ENCODE peak calls at places on chromosomes 7 and 10, in seven cellular contexts. Y is K562, F is T-helper 1 cell, Z is EL, V is T-cell, L is upper lobe of right lung, R is mesothelial cell of epicardium. X is an unnamed sample.

GRCh38 chr7:151338809-151339208 is 2.8 kb upstream of the NUB1 start:
- DNase-seq in Y (no peak), F (no peak), Z (no peak), V (no peak), L (no peak), R (no peak), X (no peak)

GRCh38 chr10:48253970-48254657 is 20.4 kb downstream of the FRMPD2 start:
- DNase-seq in Y (no peak), F (no peak), Z (peak), V (no peak), L (no peak), R (no peak), X (no peak)

GRCh38 chr10:22491480-22491879 is 146.2 kb downstream of the SPAG6 start:
- DNase-seq in Y (no peak), F (no peak), Z (no peak), V (no peak), L (no peak), R (no peak), X (no peak)

GRCh38 chr10:46528171-46528671 is 28.2 kb downstream of the GPRIN2 start:
- DNase-seq in Y (no peak), F (no peak), Z (no peak), V (no peak), L (peak), R (peak), X (no peak)

GRCh38 chr7:25788961-25789620 is 362.9 kb upstream of the NFE2L3 start:
- DNase-seq in Y (no peak), F (no peak), Z (no peak), V (no peak), L (no peak), R (no peak), X (no peak)

GRCh38 chr7:79452032-79452494 is 1.4 kb downstream of the MAGI2 start:
- DNase-seq in Y (no peak), F (no peak), Z (peak), V (no peak), L (peak), R (peak), X (peak)

GRCh38 chr7:32479574-32480200 is 10.5 kb downstream of the LSM5 start:
- DNase-seq in Y (peak), F (no peak), Z (peak), V (no peak), L (no peak), R (no peak), X (no peak)

GRCh38 chr7:51785171-51785570 is 468.6 kb upstream of the COBL start:
- DNase-seq in Y (no peak), F (no peak), Z (no peak), V (no peak), L (no peak), R (no peak), X (no peak)

GRCh38 chr10:65341323-65341922 is 1584.4 kb upstream of the LRRTM3 start:
- DNase-seq in Y (no peak), F (no peak), Z (no peak), V (no peak), L (no peak), R (no peak), X (no peak)

GRCh38 chr7:112202819-112203218 is 3.4 kb downstream of the DOCK4 start:
- DNase-seq in Y (peak), F (no peak), Z (no peak), V (peak), L (no peak), R (no peak), X (peak)

GRCh38 chr7:145698526-145699262 is 417.9 kb upstream of the CNTNAP2 start:
- DNase-seq in Y (peak), F (no peak), Z (no peak), V (no peak), L (no peak), R (no peak), X (no peak)

GRCh38 chr10:14837003-14837755 is 658 bp downstream of the CDNF start:
- DNase-seq in Y (peak), F (no peak), Z (no peak), V (no peak), L (no peak), R (no peak), X (no peak)

GRCh38 chr7:109890622-109891021 is 1200.3 kb upstream of the LRRN3 start:
- DNase-seq in Y (no peak), F (no peak), Z (no peak), V (no peak), L (no peak), R (no peak), X (no peak)

GRCh38 chr10:6516277-6516676 is 63.8 kb downstream of the PRKCQ start:
- DNase-seq in Y (peak), F (no peak), Z (no peak), V (no peak), L (no peak), R (no peak), X (no peak)

GRCh38 chr10:126661841-126662520 is 8.5 kb downstream of the C10orf90 start:
- DNase-seq in Y (no peak), F (no peak), Z (peak), V (no peak), L (no peak), R (no peak), X (peak)

GRCh38 chr10:70907619-70908425 is 19.5 kb upstream of the PCBD1 start:
- DNase-seq in Y (no peak), F (no peak), Z (no peak), V (no peak), L (peak), R (no peak), X (no peak)

GRCh38 chr7:30983042-30983913 is 19.5 kb downstream of the GHRHR start:
- DNase-seq in Y (peak), F (peak), Z (peak), V (peak), L (peak), R (peak), X (peak)

GRCh38 chr10:27100800-27101347 is 580 bp upstream of the ANKRD26 start:
- DNase-seq in Y (peak), F (peak), Z (no peak), V (peak), L (no peak), R (no peak), X (no peak)

GRCh38 chr7:99791667-99792356 is 7.8 kb upstream of the CYP3A4 start:
- DNase-seq in Y (no peak), F (no peak), Z (no peak), V (no peak), L (no peak), R (no peak), X (no peak)

GRCh38 chr10:79472951-79473350 is 27.5 kb upstream of the ZCCHC24 start:
- DNase-seq in Y (no peak), F (no peak), Z (no peak), V (no peak), L (no peak), R (no peak), X (no peak)

GRCh38 chr7:114916261-114916892 is 5.5 kb upstream of the MDFIC start:
- DNase-seq in Y (no peak), F (no peak), Z (no peak), V (no peak), L (no peak), R (no peak), X (no peak)

GRCh38 chr10:11595395-11595692 is 16.1 kb downstream of the USP6NL start:
- DNase-seq in Y (no peak), F (no peak), Z (peak), V (no peak), L (no peak), R (no peak), X (peak)

GRCh38 chr10:22503315-22504090 is 158.2 kb downstream of the SPAG6 start:
- DNase-seq in Y (peak), F (no peak), Z (peak), V (no peak), L (no peak), R (no peak), X (no peak)

GRCh38 chr10:30284860-30285594 is 64.1 kb downstream of the MTPAP start:
- DNase-seq in Y (no peak), F (no peak), Z (peak), V (no peak), L (no peak), R (no peak), X (peak)

GRCh38 chr7:80635533-80635932 is 2.9 kb upstream of the CD36 start:
- DNase-seq in Y (no peak), F (no peak), Z (peak), V (no peak), L (no peak), R (no peak), X (peak)

GRCh38 chr7:143372070-143372469 is 9.1 kb upstream of the ZYX start:
- DNase-seq in Y (no peak), F (no peak), Z (peak), V (peak), L (no peak), R (no peak), X (peak)

GRCh38 chr10:17026686-17027485 is 102.7 kb downstream of the CUBN start:
- DNase-seq in Y (no peak), F (peak), Z (peak), V (peak), L (no peak), R (no peak), X (peak)

GRCh38 chr7:95971716-95972115 is 199.4 kb downstream of the DYNC1I1 start:
- DNase-seq in Y (no peak), F (no peak), Z (no peak), V (no peak), L (no peak), R (no peak), X (no peak)

GRCh38 chr7:156129589-156129988 is 317.3 kb upstream of the SHH start:
- DNase-seq in Y (no peak), F (no peak), Z (no peak), V (no peak), L (no peak), R (no peak), X (no peak)

GRCh38 chr7:44219371-44220045 is 18.7 kb downstream of the YKT6 start:
- DNase-seq in Y (no peak), F (no peak), Z (no peak), V (no peak), L (peak), R (peak), X (no peak)

GRCh38 chr10:69961168-69961863 is 91.3 kb upstream of the MACROH2A2 start:
- DNase-seq in Y (peak), F (no peak), Z (no peak), V (no peak), L (no peak), R (no peak), X (no peak)

GRCh38 chr7:102287465-102288146 is 938 bp downstream of the SH2B2 start:
- DNase-seq in Y (no peak), F (no peak), Z (peak), V (no peak), L (peak), R (no peak), X (peak)